ENCODE peak calls at places on chromosomes 3 and 15, in nine cellular contexts. I is head of caudate nucleus; L is nucleus accumbens; H is activated naive CD4-positive, alpha-beta T cell treated with Interleukin-2 at 50 U/mL for 16 hours; P is kidney epithelial cell; Z is fibroblast of pulmonary artery; G is ELR; N is T1000; B is activated T-helper 1 cell treated with Interleukin-2 at 50 U/mL for 16 hours. E is an unnamed sample.

GRCh38 chr3:52682016-52682415 is 3.7 kb downstream of the PBRM1 start:
- DNase-seq in N (no peak), B (no peak), L (no peak), G (peak), P (peak), H (peak), Z (peak), I (no peak), E (peak)

GRCh38 chr3:136195258-136196063 is 674 bp downstream of the MSL2 start:
- DNase-seq in I (peak), H (peak), L (peak), P (no peak), G (peak), N (peak), Z (peak), B (peak), E (peak)

GRCh38 chr3:195543642-195544536 is 764 bp upstream of the PPP1R2 start:
- DNase-seq in L (no peak), I (peak), G (no peak), P (no peak), B (no peak), N (no peak), H (no peak), Z (no peak), E (peak)

GRCh38 chr15:48266029-48266428 is 59.9 kb downstream of the SLC12A1 start:
- DNase-seq in I (no peak), P (no peak), N (no peak), Z (no peak), G (peak), B (no peak), L (no peak), H (no peak), E (no peak)

GRCh38 chr15:80568298-80568697 is 126.8 kb upstream of the ABHD17C start:
- DNase-seq in G (peak), P (no peak), I (no peak), N (no peak), H (no peak), B (no peak), L (no peak), Z (peak), E (no peak)

GRCh38 chr3:108125550-108126071 is 34.8 kb upstream of the CD47 start:
- DNase-seq in I (no peak), Z (no peak), L (no peak), G (no peak), H (peak), P (no peak), N (no peak), B (peak), E (peak)

GRCh38 chr15:79595995-79596622 is 164.0 kb downstream of the MINAR1 start:
- DNase-seq in N (no peak), Z (peak), G (peak), B (no peak), L (no peak), I (no peak), H (peak), P (peak), E (peak)

GRCh38 chr3:42012378-42012934 is 50.6 kb upstream of the ULK4 start:
- DNase-seq in G (no peak), P (no peak), L (no peak), N (no peak), H (no peak), B (no peak), Z (no peak), I (no peak), E (no peak)

GRCh38 chr15:66701422-66702034 is 508 bp upstream of the SMAD6 start:
- DNase-seq in H (peak), B (no peak), P (no peak), L (no peak), Z (no peak), N (peak), G (no peak), I (no peak), E (peak)

GRCh38 chr15:36766449-36766848 is 187.0 kb downstream of the CDIN1 start:
- DNase-seq in L (no peak), P (no peak), B (no peak), N (no peak), H (no peak), I (no peak), G (no peak), Z (no peak), E (no peak)

GRCh38 chr3:71210257-71211002 is 373.1 kb downstream of the FOXP1 start:
- DNase-seq in L (no peak), I (no peak), N (no peak), Z (peak), B (no peak), G (peak), H (no peak), P (no peak), E (no peak)

GRCh38 chr3:143145951-143146350 is 26.4 kb downstream of the CHST2 start:
- DNase-seq in B (no peak), P (no peak), H (no peak), L (no peak), N (no peak), G (no peak), I (no peak), Z (no peak), E (no peak)

GRCh38 chr3:184338538-184338945 is 1.1 kb downstream of the FAM131A start:
- DNase-seq in L (peak), N (no peak), B (no peak), G (no peak), P (no peak), Z (peak), I (peak), H (no peak), E (no peak)

GRCh38 chr3:188489639-188490405 is 335.9 kb downstream of the LPP start:
- DNase-seq in G (peak), H (no peak), I (no peak), N (no peak), B (no peak), P (no peak), L (no peak), Z (no peak), E (no peak)

GRCh38 chr3:66428733-66429132 is 72.1 kb downstream of the LRIG1 start:
- DNase-seq in L (no peak), H (no peak), I (no peak), B (no peak), Z (peak), N (peak), G (peak), P (peak), E (no peak)

GRCh38 chr15:77024273-77025065 is 29.5 kb downstream of the PSTPIP1 start:
- DNase-seq in G (peak), N (peak), P (no peak), B (peak), Z (peak), L (peak), I (peak), H (peak), E (peak)

GRCh38 chr3:194139085-194139976 is 3.4 kb downstream of the HES1 start:
- DNase-seq in H (no peak), B (no peak), L (no peak), N (no peak), Z (peak), G (peak), P (no peak), I (no peak), E (no peak)

GRCh38 chr3:94063497-94064119 is 747 bp downstream of the NSUN3 start:
- DNase-seq in B (no peak), N (no peak), H (no peak), Z (no peak), I (no peak), P (no peak), L (no peak), G (peak), E (no peak)

GRCh38 chr3:14317057-14317553 is 85.3 kb upstream of the SLC6A6 start:
- DNase-seq in Z (no peak), G (no peak), B (no peak), L (no peak), P (no peak), H (no peak), N (no peak), I (no peak), E (no peak)

GRCh38 chr3:48628277-48629017 is 6.8 kb downstream of the SLC26A6 start:
- DNase-seq in P (no peak), B (no peak), Z (no peak), I (no peak), N (no peak), G (no peak), H (no peak), L (no peak), E (no peak)

GRCh38 chr15:98891301-98891700 is 116.3 kb downstream of the PGPEP1L start:
- DNase-seq in L (no peak), G (no peak), N (no peak), B (no peak), H (no peak), P (no peak), I (no peak), Z (no peak), E (no peak)

GRCh38 chr3:106593381-106593780 is 724.6 kb upstream of the CBLB start:
- DNase-seq in I (no peak), G (no peak), L (no peak), P (no peak), H (no peak), N (no peak), B (no peak), Z (no peak), E (no peak)

GRCh38 chr3:183371672-183371968 is 56.8 kb downstream of the MCF2L2 start:
- DNase-seq in H (peak), B (no peak), N (no peak), L (no peak), I (no peak), G (peak), Z (no peak), P (no peak), E (no peak)